ENCODE peak calls at places on chromosomes 6 and 20, in eight cellular contexts. F is RWPE2, X is heart left ventricle, I is PC-3, Q is left lung, C is upper lobe of right lung, H is heart right ventricle, U is Panc1. O is an unnamed sample. For H3K4me1 and H3K36me3, the result is how much of the 10 kb centered on the place peaks cover.

GRCh38 chr20:4104045-4104444 is 88.7 kb upstream of the RNF24 start:
- ATAC-seq in F (no peak), X (no peak), I (no peak), Q (no peak), C (no peak), H (no peak), U (no peak), O (no peak)

GRCh38 chr6:138572200-138572875 is 73.0 kb upstream of the NHSL1 start:
- ATAC-seq in F (peak), X (peak), I (peak), Q (peak), C (peak), H (peak), U (peak), O (peak)

GRCh38 chr20:59747671-59748515 is 143.6 kb downstream of the PHACTR3 start:
- ATAC-seq in F (no peak), X (no peak), I (no peak), Q (no peak), C (no peak), H (no peak), U (no peak), O (no peak)

GRCh38 chr6:15752820-15753219 is 90.0 kb upstream of the DTNBP1 start:
- ATAC-seq in F (no peak), X (peak), I (no peak), Q (no peak), C (no peak), H (no peak), U (no peak), O (no peak)

GRCh38 chr20:5864428-5864827 is 85.9 kb downstream of the TRMT6 start:
- ATAC-seq in F (no peak), X (no peak), I (no peak), Q (no peak), C (no peak), H (no peak), U (no peak), O (no peak)

GRCh38 chr6:167745660-167746376 is 80.9 kb upstream of the AFDN start:
- ATAC-seq in F (no peak), X (peak), I (no peak), Q (peak), C (peak), H (peak), U (no peak), O (peak)

GRCh38 chr20:13736792-13737191 is 47.9 kb downstream of the ESF1 start:
- ATAC-seq in F (no peak), X (peak), I (no peak), Q (peak), C (no peak), H (no peak), U (no peak), O (peak)

GRCh38 chr6:31659649-31660223 is 842 bp downstream of the C6orf47 start:
- ATAC-seq in F (peak), X (no peak), I (peak), Q (peak), C (peak), H (no peak), U (no peak), O (no peak)

GRCh38 chr6:4225207-4225872 is 90.0 kb upstream of the ECI2 start:
- ATAC-seq in F (no peak), X (no peak), I (no peak), Q (peak), C (no peak), H (no peak), U (peak), O (no peak)

GRCh38 chr6:154057098-154057497 is 18.1 kb downstream of the OPRM1 start:
- ATAC-seq in F (no peak), X (no peak), I (no peak), Q (no peak), C (no peak), H (no peak), U (no peak), O (no peak)

GRCh38 chr20:16916165-16916564 is 168.0 kb downstream of the OTOR start:
- ATAC-seq in F (no peak), X (no peak), I (no peak), Q (no peak), C (no peak), H (no peak), U (no peak), O (no peak)

GRCh38 chr20:53706511-53707031 is 112.9 kb upstream of the ZNF217 start:
- ATAC-seq in F (no peak), X (peak), I (no peak), Q (no peak), C (no peak), H (no peak), U (no peak), O (no peak)

GRCh38 chr6:9085054-9085746 is 649.9 kb upstream of the SLC35B3 start:
- ATAC-seq in F (no peak), X (no peak), I (no peak), Q (no peak), C (no peak), H (no peak), U (no peak), O (no peak)

GRCh38 chr6:37280162-37280895 is 22.4 kb upstream of the TMEM217 start:
- ATAC-seq in F (no peak), X (no peak), I (no peak), Q (no peak), C (no peak), H (no peak), U (no peak), O (no peak)

GRCh38 chr20:46698788-46699187 is 9.5 kb upstream of the TP53RK start:
- ATAC-seq in F (peak), X (no peak), I (no peak), Q (no peak), C (no peak), H (no peak), U (no peak), O (no peak)

GRCh38 chr20:4071177-4071723 is 55.9 kb upstream of the RNF24 start:
- ATAC-seq in F (no peak), X (no peak), I (no peak), Q (no peak), C (no peak), H (no peak), U (no peak), O (no peak)

GRCh38 chr6:44439270-44440045 is 52.0 kb downstream of the CDC5L start:
- ATAC-seq in F (no peak), X (no peak), I (no peak), Q (peak), C (no peak), H (no peak), U (peak), O (no peak)

GRCh38 chr6:87068804-87069203 is 26.1 kb downstream of the CGA start:
- ATAC-seq in F (no peak), X (no peak), I (no peak), Q (no peak), C (no peak), H (no peak), U (no peak), O (no peak)

GRCh38 chr6:15504040-15504491 is 158.8 kb downstream of the DTNBP1 start:
- ATAC-seq in F (no peak), X (peak), I (no peak), Q (no peak), C (peak), H (peak), U (no peak), O (peak)

GRCh38 chr6:34143196-34143883 is 2.5 kb downstream of the GRM4 start:
- ATAC-seq in F (no peak), X (no peak), I (no peak), Q (no peak), C (no peak), H (no peak), U (no peak), O (no peak)

DNA sequence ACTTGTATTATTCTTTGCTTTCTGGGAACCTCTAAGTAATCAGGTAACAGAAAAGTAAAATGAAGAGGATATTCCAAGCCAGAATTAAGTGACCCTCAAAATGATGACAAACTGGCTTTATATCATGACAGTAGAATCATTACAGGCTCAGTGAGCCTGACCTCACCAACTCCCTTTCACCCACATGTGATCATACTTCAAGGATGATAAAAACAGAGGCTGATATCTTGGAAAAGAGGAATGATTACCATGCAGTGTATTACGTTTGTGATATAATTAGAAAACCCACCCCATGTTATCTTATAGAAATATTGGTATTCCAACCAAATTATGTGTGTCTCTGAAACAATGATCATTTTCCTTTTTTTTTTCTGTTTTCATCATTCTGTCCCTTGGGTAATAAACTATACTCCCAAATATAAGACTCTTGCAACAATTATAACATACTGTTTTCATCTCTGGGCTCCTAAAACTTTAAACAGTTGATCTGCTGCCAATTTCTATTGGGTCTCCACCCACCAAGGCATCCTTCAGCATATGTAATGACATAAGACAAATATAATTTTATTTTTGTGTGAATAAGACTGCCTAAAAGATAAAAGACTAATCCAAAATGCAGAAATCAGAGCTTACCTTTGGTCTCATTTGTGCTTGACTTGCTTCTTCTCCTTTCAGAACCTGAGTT is 115.7 kb downstream of the DST start:
- ATAC-seq in F (no peak), X (no peak), I (no peak), Q (no peak), C (no peak), H (no peak), U (no peak), O (no peak)
- H3K4me1 ChIP-seq in F (under half), X (under half), I (half or more), Q (under half), C (under half), H (under half), U (under half), O (under half)

DNA sequence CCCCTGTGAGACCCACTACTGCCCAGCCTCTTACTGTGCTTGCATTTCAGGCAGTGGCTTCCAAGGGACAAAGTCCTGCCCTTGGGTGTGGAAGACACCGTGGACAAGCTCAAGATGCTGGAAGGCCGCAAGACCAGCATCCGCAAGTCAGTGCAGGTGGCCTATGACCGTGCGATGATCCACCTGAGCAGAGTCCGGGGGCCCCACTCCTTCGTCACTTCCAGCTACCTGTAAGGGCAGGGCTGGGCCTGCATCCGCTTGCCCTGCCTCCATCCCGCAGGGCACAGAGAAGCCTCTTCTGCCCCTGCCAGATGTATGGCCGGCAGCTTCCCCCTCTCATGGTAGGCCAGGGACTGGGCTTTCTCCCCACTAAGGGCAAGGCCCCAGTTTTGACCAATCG is 33.8 kb downstream of the BRPF3 start:
- ATAC-seq in F (peak), X (no peak), I (no peak), Q (no peak), C (no peak), H (no peak), U (no peak), O (no peak)
- H3K36me3 ChIP-seq in F (under half), X (under half), I (under half), Q (under half), C (half or more), H (under half), U (under half), O (half or more)

DNA sequence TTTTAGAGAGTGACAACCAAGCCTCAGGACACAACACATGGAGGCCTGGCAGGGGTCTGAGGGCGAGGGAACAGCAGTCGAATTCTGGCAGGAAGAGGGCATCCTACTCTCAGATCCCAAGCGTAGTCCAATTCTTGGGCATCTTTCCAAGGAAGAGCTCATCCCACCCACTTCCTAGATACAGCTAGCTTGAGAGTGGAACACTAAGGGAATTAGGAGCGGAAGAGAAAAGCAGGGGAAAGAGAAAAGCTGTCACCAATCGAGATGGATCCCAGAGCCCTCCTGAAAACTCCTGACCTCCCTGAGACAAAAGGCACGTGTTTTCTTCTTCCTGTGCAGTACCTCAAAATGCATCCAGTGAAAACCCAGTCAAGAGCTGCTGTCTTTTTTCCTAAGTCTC is 67.1 kb downstream of the GFOD1 start:
- ATAC-seq in F (no peak), X (peak), I (no peak), Q (no peak), C (no peak), H (no peak), U (no peak), O (no peak)
- H3K4me1 ChIP-seq in F (under half), X (half or more), I (under half), Q (under half), C (half or more), H (half or more), U (under half), O (under half)

DNA sequence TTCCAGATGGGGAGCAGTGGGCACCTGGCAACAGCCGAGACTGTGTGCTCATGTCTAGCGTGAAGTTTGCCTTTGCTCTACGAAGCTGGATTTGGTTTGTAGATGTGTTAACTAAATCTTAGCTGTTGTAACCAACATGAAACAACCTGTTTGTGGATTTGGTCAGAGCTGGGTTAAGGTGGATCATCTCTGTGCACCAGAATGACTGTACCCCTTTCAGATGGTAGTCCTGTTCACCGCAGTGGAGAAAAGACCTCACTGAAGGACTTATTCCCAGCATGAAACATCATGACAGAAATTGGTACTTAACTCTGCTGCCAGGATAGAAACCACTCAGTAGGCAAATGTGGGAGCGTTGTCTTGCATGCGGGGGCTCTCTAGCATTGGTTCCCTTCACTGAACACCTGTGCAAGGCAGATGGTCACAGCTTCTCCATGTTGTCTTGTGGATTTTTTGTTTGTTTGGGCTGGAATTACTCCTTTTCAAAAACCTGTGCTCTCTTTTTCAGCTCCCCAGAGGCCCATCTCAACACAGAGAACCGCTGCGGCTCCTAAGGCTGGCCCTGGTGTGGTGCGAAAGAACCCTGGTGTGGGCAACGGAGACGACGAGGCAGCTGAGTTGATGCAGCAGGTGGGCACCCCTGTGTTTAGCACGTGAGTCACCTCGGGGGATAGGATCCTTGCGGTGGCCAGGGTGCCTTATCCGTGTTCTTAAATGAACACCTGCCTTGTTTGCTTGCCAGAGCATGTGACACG is 19.3 kb upstream of the EFCAB8 start:
- ATAC-seq in F (no peak), X (no peak), I (no peak), Q (no peak), C (no peak), H (no peak), U (no peak), O (no peak)
- H3K36me3 ChIP-seq in F (half or more), X (under half), I (half or more), Q (under half), C (half or more), H (under half), U (under half), O (half or more)

GRCh38 chr6:142850653-142851434 is 94.1 kb downstream of the HIVEP2 start:
- ATAC-seq in F (peak), X (no peak), I (no peak), Q (no peak), C (no peak), H (no peak), U (no peak), O (no peak)

GRCh38 chr6:142846883-142847287 is 98.1 kb downstream of the HIVEP2 start:
- ATAC-seq in F (peak), X (peak), I (peak), Q (peak), C (no peak), H (peak), U (peak), O (peak)

GRCh38 chr6:142848156-142848555 is 96.8 kb downstream of the HIVEP2 start:
- ATAC-seq in F (no peak), X (no peak), I (no peak), Q (no peak), C (no peak), H (no peak), U (no peak), O (no peak)

GRCh38 chr6:142846459-142846831 is 98.5 kb downstream of the HIVEP2 start:
- ATAC-seq in F (peak), X (no peak), I (no peak), Q (peak), C (peak), H (no peak), U (no peak), O (peak)

GRCh38 chr6:142848969-142849368 is 96.0 kb downstream of the HIVEP2 start:
- ATAC-seq in F (no peak), X (no peak), I (no peak), Q (no peak), C (no peak), H (no peak), U (no peak), O (no peak)
- H3K4me1 ChIP-seq in F (half or more), X (half or more), I (half or more), Q (under half), C (under half), H (half or more), U (under half), O (under half)